ENCODE peak calls at places on chromosomes 3 and 15, in six cellular contexts. U is fibroblast of lung, W is stomach, I is AG09319, F is dorsolateral prefrontal cortex, Z is HCT116. V is an unnamed sample.

GRCh38 chr15:75007216-75007615 is 11.9 kb downstream of the SCAMP5 start:
- DNase-seq in Z (no peak), I (no peak), F (no peak), W (no peak), U (no peak), V (no peak)

GRCh38 chr15:100772478-100773378 is 106.9 kb upstream of the ALDH1A3 start:
- DNase-seq in I (no peak), U (peak; percentile 12), Z (no peak), F (no peak), W (no peak), V (peak; percentile 28)

GRCh38 chr3:146581877-146582508 is 23.2 kb downstream of the PLSCR5 start:
- DNase-seq in U (no peak), W (no peak), Z (no peak), I (no peak), F (no peak), V (peak; percentile 77)

GRCh38 chr15:33234019-33234418 is 39.5 kb upstream of the FMN1 start:
- DNase-seq in F (no peak), Z (peak; percentile 41), I (peak; percentile 4), W (no peak), U (peak; percentile 63), V (no peak)

GRCh38 chr15:51889486-51889885 is 60.0 kb downstream of the TMOD3 start:
- DNase-seq in Z (no peak), U (no peak), W (no peak), I (no peak), F (no peak), V (no peak)

GRCh38 chr3:31829011-31829410 is 152.1 kb downstream of the OSBPL10 start:
- DNase-seq in I (no peak), U (no peak), F (no peak), W (no peak), Z (no peak), V (no peak)

GRCh38 chr3:138033202-138033691 is 23.3 kb downstream of the CLDN18 start:
- DNase-seq in F (no peak), I (no peak), Z (no peak), W (no peak), U (no peak), V (no peak)

GRCh38 chr15:65416845-65417416 is 5.8 kb downstream of the IGDCC4 start:
- DNase-seq in F (no peak), Z (no peak), I (no peak), U (peak; percentile 56), W (no peak), V (no peak)

GRCh38 chr3:142888484-142889262 is at the start of gene PCOLCE2:
- DNase-seq in Z (peak; percentile 27), U (no peak), I (no peak), F (no peak), W (no peak), V (no peak)

GRCh38 chr3:194206375-194206774 is 70.4 kb downstream of the HES1 start:
- DNase-seq in U (peak; percentile 52), W (no peak), I (no peak), F (no peak), Z (no peak), V (no peak)

GRCh38 chr3:193928354-193929209 is 207.4 kb upstream of the HES1 start:
- DNase-seq in U (no peak), W (no peak), F (no peak), I (no peak), Z (no peak), V (no peak)

GRCh38 chr3:22269827-22270226 is 518.8 kb upstream of the ZNF385D start:
- DNase-seq in Z (no peak), I (no peak), U (peak; percentile 76), F (no peak), W (no peak), V (no peak)

GRCh38 chr15:96285715-96286367 is 44.7 kb upstream of the NR2F2 start:
- DNase-seq in U (no peak), Z (no peak), F (no peak), I (no peak), W (no peak), V (no peak)

GRCh38 chr3:48247401-48247807 is 6.5 kb downstream of the ZNF589 start:
- DNase-seq in Z (no peak), W (no peak), U (no peak), I (no peak), F (no peak), V (no peak)

DNA sequence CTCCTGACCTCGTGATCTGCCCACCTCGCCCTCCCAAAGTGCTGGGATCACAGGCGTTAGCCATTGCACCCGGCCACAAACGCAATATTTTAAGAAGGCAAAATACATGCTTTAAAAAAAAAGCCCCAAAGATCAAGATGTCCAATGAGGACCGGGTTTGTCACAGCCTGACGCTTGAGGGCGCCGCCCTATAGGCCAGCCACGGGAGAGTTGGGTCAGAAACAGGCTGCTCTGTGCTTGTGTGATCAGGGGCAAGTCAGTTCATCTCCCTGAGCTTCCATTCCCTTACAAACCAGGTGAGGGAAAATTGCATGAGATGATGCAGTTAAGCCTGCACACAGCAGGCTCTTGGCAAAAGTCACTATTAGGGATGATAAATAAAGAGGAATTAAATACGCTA is 23.9 kb downstream of the FAM174B start:
- DNase-seq in Z (peak; percentile 6), I (no peak), F (no peak), W (peak; percentile 22), U (no peak), V (no peak)
- TF ChIP-seq CTCF in Z (peak; percentile 46), I (no peak), F (no peak), W (no peak), U (no peak), V (no peak)

DNA sequence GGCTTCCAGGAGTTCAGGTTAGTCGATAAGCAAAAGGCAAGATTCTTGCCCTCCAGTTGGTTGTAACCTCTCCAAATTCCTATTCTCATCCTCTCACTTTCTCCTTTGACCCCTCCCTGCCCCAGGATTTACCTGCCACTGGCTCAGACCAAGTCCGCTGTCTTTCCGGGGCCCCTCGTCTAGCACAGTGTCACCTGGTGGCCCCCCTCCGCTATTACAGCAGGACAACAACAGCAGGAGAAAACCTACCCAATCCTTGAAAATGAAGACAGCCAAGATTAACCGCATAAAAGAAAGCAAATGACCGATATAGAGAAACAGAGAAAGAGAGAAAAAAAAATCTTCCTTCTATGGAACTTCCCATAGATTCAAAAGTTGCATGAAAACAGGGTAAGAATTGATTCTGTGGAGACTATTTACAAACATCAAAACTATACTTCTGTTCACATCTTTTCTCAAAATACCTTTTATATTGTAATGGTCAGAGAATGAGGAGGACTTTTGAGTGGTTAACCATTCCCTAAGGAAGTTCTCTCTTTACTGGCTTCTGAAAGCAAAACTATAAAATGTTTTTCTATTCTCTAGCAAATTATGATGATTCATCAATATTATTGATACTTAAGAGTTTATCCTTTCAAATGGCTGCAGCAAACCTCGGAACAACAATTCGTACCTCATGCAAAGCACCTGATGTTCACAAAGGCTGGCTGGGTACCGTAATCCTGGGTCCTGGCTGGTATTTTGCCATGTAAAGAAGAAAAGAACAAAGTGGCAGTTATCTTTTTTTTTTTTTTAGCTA is 10.0 kb upstream of the ST8SIA2 start:
- DNase-seq in U (no peak), Z (peak; percentile 26), I (no peak), W (no peak), F (no peak), V (no peak)
- TF ChIP-seq CTCF in U (peak; percentile 57), Z (peak; percentile 96), I (peak; percentile 65), W (peak; percentile 29), F (no peak), V (peak; percentile 73)

DNA sequence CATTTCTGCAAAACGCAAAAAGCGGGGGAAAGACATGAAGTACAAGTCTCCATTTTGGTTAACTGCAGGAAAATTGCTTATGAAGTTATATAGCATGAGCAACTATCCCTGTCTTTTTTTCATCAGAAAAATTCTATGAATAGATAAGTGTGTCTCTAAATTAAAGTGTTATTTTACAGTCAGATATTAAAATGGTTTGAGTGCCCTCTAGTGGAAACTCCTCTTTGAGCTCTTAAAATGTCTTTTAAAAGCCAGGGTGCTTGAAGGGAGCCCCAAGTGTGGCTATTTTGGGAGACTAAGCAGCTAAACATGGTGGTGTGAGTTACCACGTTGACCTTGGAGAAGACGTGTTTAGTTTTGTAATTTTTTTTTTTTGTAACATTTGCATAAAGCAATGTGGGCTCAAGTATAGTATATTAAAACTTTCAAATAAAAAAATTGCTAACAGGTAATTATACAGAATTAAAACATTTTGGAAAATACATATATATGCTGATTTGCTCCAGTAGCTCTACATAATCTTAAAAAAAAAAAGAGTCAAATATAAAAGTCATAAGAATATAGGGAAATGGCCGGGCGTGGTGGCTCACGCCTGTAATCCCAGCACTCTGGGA is 77.2 kb downstream of the PPP2R3A start:
- DNase-seq in W (no peak), U (peak; percentile 79), F (no peak), I (peak; percentile 24), Z (peak; percentile 37), V (no peak)
- TF ChIP-seq CTCF in W (peak; percentile 45), U (peak; percentile 52), F (peak; percentile 75), I (peak; percentile 55), Z (peak; percentile 64), V (peak; percentile 57)

DNA sequence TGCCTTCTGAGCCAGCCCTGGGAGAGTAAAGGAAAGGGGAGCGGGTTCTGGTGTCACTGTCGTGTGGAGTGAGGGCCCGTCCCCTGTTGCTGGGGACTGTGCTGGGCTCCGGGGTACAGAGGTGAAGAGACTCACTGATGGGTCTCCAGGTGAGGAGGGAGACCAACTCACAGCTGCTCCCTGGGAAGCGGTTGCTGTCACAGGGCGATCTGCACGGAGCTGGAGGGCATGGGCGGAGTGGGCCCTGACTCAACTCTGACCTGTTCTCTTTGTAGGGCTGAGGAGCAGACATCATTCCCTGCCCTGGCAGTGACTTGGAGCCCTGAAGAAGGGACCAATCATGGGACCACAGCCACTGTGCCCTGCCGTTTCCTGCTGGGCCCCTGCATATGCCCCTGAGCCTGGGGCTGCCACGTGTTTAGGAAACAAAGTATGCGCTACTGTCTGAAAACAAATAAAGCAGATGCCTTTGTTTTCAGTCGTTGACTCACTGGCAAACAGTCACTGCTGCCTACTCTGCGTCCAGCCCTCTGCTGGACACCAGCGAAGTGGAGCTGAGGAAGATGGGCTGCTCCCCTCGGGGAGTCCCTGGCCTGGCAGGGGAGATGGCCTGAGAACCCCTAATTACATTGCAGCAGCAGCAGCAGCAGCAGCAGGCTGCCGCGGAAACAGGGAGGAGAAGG is 22.9 kb upstream of the PLXNA1 start:
- DNase-seq in I (peak; percentile 23), W (no peak), U (peak; percentile 31), Z (no peak), F (peak; percentile 44), V (no peak)
- TF ChIP-seq CTCF in I (peak; percentile 56), W (no peak), U (peak; percentile 18), Z (no peak), F (peak; percentile 25), V (no peak)

GRCh38 chr3:184491011-184491576 is 70.5 kb upstream of the EPHB3 start:
- DNase-seq in U (no peak), F (no peak), I (no peak), Z (no peak), W (peak; percentile 55), V (peak; percentile 55)
- TF ChIP-seq CTCF in U (no peak), F (no peak), I (no peak), Z (no peak), W (no peak), V (no peak)

V was measured in Caco-2.